ENCODE peak calls at places on chromosomes 4 and X, in five cellular contexts. One of them, this sample, is unnamed.

GRCh38 chr4:74133786-74134499 is 24.0 kb upstream of the MTHFD2L start:
- DNase-seq in IMR-90: peak; percentile 86
- DNase-seq in upper lobe of right lung: peak; percentile 80
- DNase-seq in stomach: peak; percentile 81
- DNase-seq in endothelial cell of umbilical vein: peak; percentile 90
- DNase-seq in this sample: peak; percentile 96

GRCh38 chr4:85807247-85807915 is 332.4 kb downstream of the ARHGAP24 start:
- DNase-seq in endothelial cell of umbilical vein: peak; percentile 88
- DNase-seq in stomach: no peak
- DNase-seq in IMR-90: no peak
- DNase-seq in upper lobe of right lung: no peak
- DNase-seq in this sample: peak; percentile 80

GRCh38 chrX:154015581-154016264 is 4.0 kb downstream of the IRAK1 start:
- DNase-seq in upper lobe of right lung: no peak
- DNase-seq in IMR-90: no peak
- DNase-seq in stomach: no peak
- DNase-seq in endothelial cell of umbilical vein: no peak
- DNase-seq in this sample: no peak

GRCh38 chrX:49001521-49002090 is 458 bp downstream of the GRIPAP1 start:
- DNase-seq in stomach: no peak
- DNase-seq in endothelial cell of umbilical vein: peak; percentile 50
- DNase-seq in IMR-90: peak; percentile 36
- DNase-seq in upper lobe of right lung: peak; percentile 64
- DNase-seq in this sample: peak; percentile 26

GRCh38 chr4:16237715-16238114 is 11.4 kb upstream of the TAPT1 start:
- DNase-seq in IMR-90: no peak
- DNase-seq in stomach: no peak
- DNase-seq in endothelial cell of umbilical vein: no peak
- DNase-seq in upper lobe of right lung: no peak
- DNase-seq in this sample: no peak

GRCh38 chr4:10158355-10158942 is 41.9 kb upstream of the WDR1 start:
- DNase-seq in stomach: peak; percentile 35
- DNase-seq in IMR-90: peak; percentile 57
- DNase-seq in endothelial cell of umbilical vein: no peak
- DNase-seq in upper lobe of right lung: no peak
- DNase-seq in this sample: peak; percentile 17

GRCh38 chr4:118942465-118942864 is 53.8 kb downstream of the SYNPO2 start:
- DNase-seq in upper lobe of right lung: no peak
- DNase-seq in IMR-90: peak; percentile 13
- DNase-seq in stomach: no peak
- DNase-seq in endothelial cell of umbilical vein: no peak
- DNase-seq in this sample: peak; percentile 49

GRCh38 chr4:153375303-153375702 is 30.8 kb downstream of the MND1 start:
- DNase-seq in endothelial cell of umbilical vein: no peak
- DNase-seq in stomach: no peak
- DNase-seq in upper lobe of right lung: no peak
- DNase-seq in IMR-90: no peak
- DNase-seq in this sample: no peak

GRCh38 chr4:41655177-41655576 is 93.3 kb downstream of the PHOX2B start:
- DNase-seq in stomach: no peak
- DNase-seq in IMR-90: peak; percentile 6
- DNase-seq in upper lobe of right lung: no peak
- DNase-seq in endothelial cell of umbilical vein: no peak
- DNase-seq in this sample: no peak

GRCh38 chrX:107454302-107454701 is 4.8 kb downstream of the FRMPD3 start:
- DNase-seq in upper lobe of right lung: no peak
- DNase-seq in IMR-90: peak; percentile 2
- DNase-seq in stomach: no peak
- DNase-seq in endothelial cell of umbilical vein: no peak
- DNase-seq in this sample: no peak

GRCh38 chr4:42391981-42392380 is 5.3 kb upstream of the SHISA3 start:
- DNase-seq in IMR-90: no peak
- DNase-seq in stomach: no peak
- DNase-seq in endothelial cell of umbilical vein: no peak
- DNase-seq in upper lobe of right lung: no peak
- DNase-seq in this sample: no peak

GRCh38 chr4:107619065-107619464 is 101.0 kb downstream of the PAPSS1 start:
- DNase-seq in upper lobe of right lung: no peak
- DNase-seq in endothelial cell of umbilical vein: peak; percentile 44
- DNase-seq in IMR-90: peak; percentile 76
- DNase-seq in stomach: no peak
- DNase-seq in this sample: peak; percentile 86
- TF ChIP-seq CTCF in upper lobe of right lung: no peak
- TF ChIP-seq CTCF in endothelial cell of umbilical vein: no peak
- TF ChIP-seq CTCF in IMR-90: no peak
- TF ChIP-seq CTCF in stomach: no peak
- TF ChIP-seq CTCF in this sample: no peak

DNA sequence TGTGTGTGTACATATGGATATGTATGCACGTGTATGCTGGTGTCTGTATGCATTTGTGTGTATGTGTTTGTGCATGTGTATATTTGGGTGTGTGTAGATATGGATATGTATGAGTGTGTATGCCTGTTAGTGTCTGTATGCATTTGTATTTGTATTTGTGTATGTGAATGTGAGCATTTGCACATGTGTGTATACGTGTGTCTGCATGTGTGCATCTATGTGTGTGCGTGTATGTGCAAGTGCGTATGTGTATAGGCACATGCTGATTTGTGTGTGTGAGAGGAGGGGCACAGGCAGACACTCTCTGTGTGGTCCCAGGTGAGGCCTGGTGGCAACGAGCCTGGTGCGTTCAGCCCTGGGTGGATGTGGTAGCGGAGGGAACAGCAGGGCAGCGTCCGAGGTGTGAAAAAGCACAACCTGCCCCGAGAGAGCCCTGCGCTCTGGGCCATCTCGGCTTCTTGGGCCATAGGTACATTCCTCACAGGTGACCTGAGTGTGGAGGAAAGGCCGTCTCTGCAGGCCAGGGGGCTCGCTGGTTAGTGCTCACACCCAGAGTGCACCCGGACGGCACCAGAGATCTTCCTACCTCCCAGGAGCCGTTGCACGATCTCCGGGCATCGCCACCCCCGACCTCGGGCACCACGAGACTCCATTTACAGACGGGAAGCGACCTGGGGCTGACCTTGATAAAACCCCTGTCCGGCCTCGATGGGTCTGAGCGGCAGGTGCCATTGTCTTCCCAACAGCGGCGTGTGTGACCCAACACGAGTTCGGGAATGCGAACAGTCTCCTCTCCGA is 45.0 kb downstream of the ASMT start:
- DNase-seq in endothelial cell of umbilical vein: no peak
- DNase-seq in upper lobe of right lung: no peak
- DNase-seq in IMR-90: no peak
- DNase-seq in stomach: no peak
- DNase-seq in this sample: no peak
- H3K4me3 ChIP-seq in endothelial cell of umbilical vein: no peak overlapping the region
- H3K4me3 ChIP-seq in upper lobe of right lung: no peak overlapping the region
- H3K4me3 ChIP-seq in IMR-90: no peak overlapping the region
- H3K4me3 ChIP-seq in stomach: no peak overlapping the region
- H3K4me3 ChIP-seq in this sample: no peak overlapping the region

DNA sequence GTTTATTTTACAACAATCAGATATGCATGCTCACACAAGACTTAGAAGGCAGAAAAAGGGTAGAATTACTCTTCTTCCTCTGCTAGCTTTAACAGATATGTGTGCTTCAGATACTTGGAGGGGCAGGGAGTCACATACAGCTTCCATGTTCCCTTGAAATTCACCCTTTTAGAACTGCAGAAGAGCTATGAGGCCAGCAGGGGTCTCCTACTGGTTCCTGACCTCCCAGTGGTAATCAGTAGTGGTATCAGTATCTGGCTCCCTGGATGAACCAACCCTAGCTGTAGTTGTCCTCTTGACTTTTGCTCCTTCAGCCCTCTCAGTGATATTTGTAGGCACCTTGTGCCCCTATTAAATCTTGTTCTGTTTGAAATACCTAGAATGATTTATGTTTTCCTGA is 81.5 kb downstream of the RCHY1 start:
- DNase-seq in endothelial cell of umbilical vein: peak; percentile 19
- DNase-seq in upper lobe of right lung: no peak
- DNase-seq in IMR-90: peak; percentile 7
- DNase-seq in stomach: no peak
- DNase-seq in this sample: peak; percentile 4
- TF ChIP-seq CTCF in endothelial cell of umbilical vein: peak; percentile 27
- TF ChIP-seq CTCF in upper lobe of right lung: peak; percentile 14
- TF ChIP-seq CTCF in IMR-90: peak; percentile 22
- TF ChIP-seq CTCF in stomach: no peak
- TF ChIP-seq CTCF in this sample: peak; percentile 37

GRCh38 chrX:2889045-2889605 is 40.0 kb downstream of the ARSD start:
- DNase-seq in stomach: no peak
- DNase-seq in upper lobe of right lung: no peak
- DNase-seq in IMR-90: no peak
- DNase-seq in endothelial cell of umbilical vein: no peak
- DNase-seq in this sample: no peak
- H3K4me3 ChIP-seq in stomach: peak overlapping the region; percentile 43
- H3K4me3 ChIP-seq in upper lobe of right lung: peak overlapping the region; percentile 48
- H3K4me3 ChIP-seq in IMR-90: peak overlapping the region; percentile 49
- H3K4me3 ChIP-seq in endothelial cell of umbilical vein: peak overlapping the region; percentile 21
- H3K4me3 ChIP-seq in this sample: peak overlapping the region; percentile 62

GRCh38 chr4:103753868-103754653 is 34.3 kb upstream of the TACR3 start:
- DNase-seq in stomach: no peak
- DNase-seq in upper lobe of right lung: no peak
- DNase-seq in endothelial cell of umbilical vein: no peak
- DNase-seq in IMR-90: no peak
- DNase-seq in this sample: no peak
- TF ChIP-seq CTCF in stomach: no peak
- TF ChIP-seq CTCF in upper lobe of right lung: no peak
- TF ChIP-seq CTCF in endothelial cell of umbilical vein: no peak
- TF ChIP-seq CTCF in IMR-90: no peak
- TF ChIP-seq CTCF in this sample: no peak

DNA sequence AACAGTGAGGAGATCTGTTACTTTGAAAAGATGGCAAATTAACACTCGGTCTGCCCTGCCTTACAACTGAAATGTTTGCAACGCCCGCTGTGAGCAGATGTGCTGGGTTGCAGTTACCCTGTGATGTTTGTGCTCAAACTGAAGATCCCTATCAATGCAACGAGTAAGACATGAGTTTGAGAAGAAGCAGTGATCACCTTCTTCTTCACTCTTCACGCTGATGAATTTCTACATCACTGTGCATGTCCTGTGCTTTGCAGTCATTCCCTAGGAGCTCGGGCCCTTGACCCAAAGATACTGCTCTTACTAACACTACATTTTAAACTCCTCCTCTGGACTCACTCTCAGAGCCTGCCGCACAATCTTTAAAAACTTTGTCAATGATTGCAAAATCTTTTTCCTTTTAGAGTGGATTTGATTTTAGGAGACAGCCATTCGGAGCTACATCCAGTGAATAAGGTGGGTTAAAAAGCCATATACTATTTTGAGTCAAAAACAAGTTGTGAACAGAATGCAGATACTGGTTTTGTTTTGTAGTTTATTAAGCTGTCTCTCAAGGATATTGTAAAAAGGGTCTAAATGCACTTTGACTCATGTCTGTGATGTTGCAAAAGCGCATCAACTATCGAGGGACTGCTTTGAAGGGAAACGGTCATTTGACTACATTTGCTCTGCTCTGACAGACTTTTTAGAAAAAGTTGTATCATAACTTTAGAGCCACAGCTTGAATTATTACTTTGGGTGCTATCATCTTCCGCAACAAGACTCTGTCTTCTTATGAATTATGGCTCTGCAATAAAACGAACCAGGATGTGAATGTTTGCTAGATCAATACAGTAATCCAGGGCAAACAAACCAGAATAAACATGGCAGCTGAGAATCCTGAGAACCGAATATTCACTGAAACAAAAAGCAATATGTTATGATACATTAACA is 5.7 kb upstream of the RHOH start:
- DNase-seq in IMR-90: no peak
- DNase-seq in endothelial cell of umbilical vein: no peak
- DNase-seq in upper lobe of right lung: no peak
- DNase-seq in stomach: no peak
- DNase-seq in this sample: no peak
- H3K4me3 ChIP-seq in IMR-90: no peak overlapping the region
- H3K4me3 ChIP-seq in endothelial cell of umbilical vein: no peak overlapping the region
- H3K4me3 ChIP-seq in upper lobe of right lung: no peak overlapping the region
- H3K4me3 ChIP-seq in stomach: no peak overlapping the region
- H3K4me3 ChIP-seq in this sample: no peak overlapping the region

GRCh38 chrX:22760513-22761057 is 239.2 kb upstream of the DDX53 start:
- DNase-seq in IMR-90: no peak
- DNase-seq in upper lobe of right lung: no peak
- DNase-seq in endothelial cell of umbilical vein: no peak
- DNase-seq in stomach: no peak
- DNase-seq in this sample: no peak
- TF ChIP-seq CTCF in IMR-90: no peak
- TF ChIP-seq CTCF in upper lobe of right lung: no peak
- TF ChIP-seq CTCF in endothelial cell of umbilical vein: no peak
- TF ChIP-seq CTCF in stomach: no peak
- TF ChIP-seq CTCF in this sample: no peak

GRCh38 chrX:46254623-46255022 is 290.6 kb downstream of the ZNF674 start:
- DNase-seq in stomach: no peak
- DNase-seq in upper lobe of right lung: no peak
- DNase-seq in IMR-90: no peak
- DNase-seq in endothelial cell of umbilical vein: peak; percentile 29
- DNase-seq in this sample: no peak
- H3K4me3 ChIP-seq in stomach: no peak overlapping the region
- H3K4me3 ChIP-seq in upper lobe of right lung: no peak overlapping the region
- H3K4me3 ChIP-seq in IMR-90: no peak overlapping the region
- H3K4me3 ChIP-seq in endothelial cell of umbilical vein: no peak overlapping the region
- H3K4me3 ChIP-seq in this sample: no peak overlapping the region

DNA sequence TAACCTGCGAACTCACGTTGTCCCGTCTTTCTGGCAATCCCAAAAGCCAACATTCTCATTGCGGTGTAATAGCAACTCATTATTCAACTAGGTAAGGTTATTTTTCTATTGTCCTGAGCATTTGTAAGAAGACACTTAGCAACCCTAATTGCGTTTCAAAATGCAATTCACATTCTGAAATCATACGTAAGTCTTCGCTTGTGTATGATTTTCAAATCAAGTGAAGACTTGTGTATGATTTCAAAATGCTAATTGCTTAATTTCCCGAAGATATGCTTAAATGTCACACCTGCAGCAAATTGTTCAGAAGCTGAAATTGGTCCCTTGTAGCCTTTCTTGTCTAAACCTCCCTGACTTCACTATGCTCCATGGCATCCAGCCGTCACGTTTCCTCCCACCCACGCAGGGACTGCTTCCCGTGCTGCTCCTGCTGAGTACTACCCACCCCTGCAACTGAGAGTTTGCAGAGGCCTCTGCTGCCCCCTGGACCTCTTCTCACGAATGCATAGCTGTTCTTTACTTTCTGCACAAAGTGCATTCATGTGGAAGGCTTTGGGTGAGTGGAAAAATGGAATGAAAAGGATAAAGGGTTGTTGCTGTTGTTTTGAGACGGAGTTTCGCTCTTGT is 40.8 kb upstream of the CLDN24 start:
- DNase-seq in upper lobe of right lung: no peak
- DNase-seq in IMR-90: peak; percentile 57
- DNase-seq in endothelial cell of umbilical vein: peak; percentile 52
- DNase-seq in stomach: no peak
- DNase-seq in this sample: no peak
- TF ChIP-seq CTCF in upper lobe of right lung: no peak
- TF ChIP-seq CTCF in IMR-90: peak; percentile 39
- TF ChIP-seq CTCF in endothelial cell of umbilical vein: no peak
- TF ChIP-seq CTCF in stomach: no peak
- TF ChIP-seq CTCF in this sample: peak; percentile 14